ENCODE peak calls at places on chromosomes 3 and 15, in seven cellular contexts. S is HCT116, K is D721Med, G is pancreas, A is endothelial cell, J is mammary epithelial cell, I is astrocyte of the spinal cord. Q is an unnamed sample.

GRCh38 chr3:188842628-188843027 is 329.1 kb upstream of the TPRG1 start:
- DNase-seq in S (no peak), K (no peak), G (no peak), A (no peak), J (peak), I (no peak), Q (no peak)

GRCh38 chr3:11211531-11212300 is 57.4 kb downstream of the HRH1 start:
- DNase-seq in S (no peak), K (no peak), G (no peak), A (no peak), J (no peak), I (peak), Q (no peak)

GRCh38 chr3:25856902-25857518 is 67.1 kb downstream of the OXSM start:
- DNase-seq in S (peak), K (peak), G (no peak), A (no peak), J (peak), I (peak), Q (no peak)

GRCh38 chr3:111218615-111219014 is 147.0 kb downstream of the NECTIN3 start:
- DNase-seq in S (no peak), K (no peak), G (no peak), A (no peak), J (no peak), I (no peak), Q (no peak)

GRCh38 chr3:157132936-157133335 is 27.0 kb downstream of the CCNL1 start:
- DNase-seq in S (no peak), K (no peak), G (no peak), A (no peak), J (peak), I (no peak), Q (no peak)

GRCh38 chr3:113117511-113118302 is 93.7 kb upstream of the BOC start:
- DNase-seq in S (no peak), K (no peak), G (no peak), A (no peak), J (no peak), I (peak), Q (no peak)

GRCh38 chr3:61594144-61594977 is 33.0 kb downstream of the PTPRG start:
- DNase-seq in S (no peak), K (no peak), G (no peak), A (no peak), J (no peak), I (no peak), Q (no peak)

GRCh38 chr3:13564751-13565560 is 16.0 kb downstream of the FBLN2 start:
- DNase-seq in S (no peak), K (no peak), G (no peak), A (no peak), J (no peak), I (no peak), Q (no peak)

GRCh38 chr3:168341192-168341816 is 245.6 kb upstream of the GOLIM4 start:
- DNase-seq in S (no peak), K (no peak), G (no peak), A (no peak), J (no peak), I (peak), Q (no peak)

GRCh38 chr3:23055733-23056376 is 147.3 kb upstream of the UBE2E2 start:
- DNase-seq in S (no peak), K (no peak), G (no peak), A (no peak), J (peak), I (peak), Q (no peak)

GRCh38 chr3:98972155-98972554 is 70.7 kb upstream of the DCBLD2 start:
- DNase-seq in S (peak), K (no peak), G (no peak), A (no peak), J (peak), I (peak), Q (no peak)

GRCh38 chr3:133448478-133449122 is 48.7 kb downstream of the BFSP2 start:
- DNase-seq in S (no peak), K (no peak), G (no peak), A (no peak), J (no peak), I (no peak), Q (no peak)

GRCh38 chr3:37974121-37974927 is 16.3 kb upstream of the VILL start:
- DNase-seq in S (peak), K (no peak), G (peak), A (peak), J (peak), I (peak), Q (peak)

GRCh38 chr3:36403661-36404060 is 23.4 kb downstream of the STAC start:
- DNase-seq in S (no peak), K (no peak), G (no peak), A (no peak), J (peak), I (no peak), Q (no peak)

GRCh38 chr15:35979608-35980007 is 433.6 kb upstream of the DPH6 start:
- DNase-seq in S (no peak), K (no peak), G (no peak), A (no peak), J (no peak), I (no peak), Q (no peak)

GRCh38 chr3:4711680-4711992 is 218.5 kb downstream of the ITPR1 start:
- DNase-seq in S (no peak), K (no peak), G (no peak), A (no peak), J (no peak), I (peak), Q (no peak)

GRCh38 chr3:64343692-64344440 is 118.6 kb upstream of the PRICKLE2 start:
- DNase-seq in S (no peak), K (no peak), G (peak), A (no peak), J (peak), I (peak), Q (no peak)

GRCh38 chr3:126515066-126515706 is 2.4 kb downstream of the UROC1 start:
- DNase-seq in S (no peak), K (no peak), G (no peak), A (no peak), J (no peak), I (no peak), Q (no peak)

GRCh38 chr3:13307041-13307440 is 113.1 kb downstream of the NUP210 start:
- DNase-seq in S (no peak), K (no peak), G (no peak), A (no peak), J (no peak), I (no peak), Q (no peak)

GRCh38 chr3:124260206-124260915 is 268.4 kb upstream of the ROPN1 start:
- DNase-seq in S (no peak), K (no peak), G (no peak), A (no peak), J (peak), I (peak), Q (no peak)

GRCh38 chr3:129560931-129561594 is 18.1 kb downstream of the H1-8 start:
- DNase-seq in S (no peak), K (no peak), G (no peak), A (no peak), J (no peak), I (peak), Q (no peak)

GRCh38 chr3:155657161-155657560 is 87.7 kb downstream of the PLCH1 start:
- DNase-seq in S (no peak), K (no peak), G (no peak), A (no peak), J (no peak), I (no peak), Q (no peak)

GRCh38 chr3:114178770-114179368 is at the start of gene DRD3:
- DNase-seq in S (no peak), K (no peak), G (no peak), A (peak), J (peak), I (peak), Q (no peak)

GRCh38 chr3:45807645-45808540 is 11.6 kb upstream of the SLC6A20 start:
- DNase-seq in S (no peak), K (no peak), G (no peak), A (no peak), J (no peak), I (no peak), Q (no peak)

GRCh38 chr15:97077930-97078329 is 747.4 kb downstream of the NR2F2 start:
- DNase-seq in S (no peak), K (no peak), G (no peak), A (no peak), J (no peak), I (no peak), Q (no peak)
- TF ChIP-seq CTCF in S (no peak), K (no peak), G (no peak), A (no peak), J (no peak), I (no peak), Q (no peak)

DNA sequence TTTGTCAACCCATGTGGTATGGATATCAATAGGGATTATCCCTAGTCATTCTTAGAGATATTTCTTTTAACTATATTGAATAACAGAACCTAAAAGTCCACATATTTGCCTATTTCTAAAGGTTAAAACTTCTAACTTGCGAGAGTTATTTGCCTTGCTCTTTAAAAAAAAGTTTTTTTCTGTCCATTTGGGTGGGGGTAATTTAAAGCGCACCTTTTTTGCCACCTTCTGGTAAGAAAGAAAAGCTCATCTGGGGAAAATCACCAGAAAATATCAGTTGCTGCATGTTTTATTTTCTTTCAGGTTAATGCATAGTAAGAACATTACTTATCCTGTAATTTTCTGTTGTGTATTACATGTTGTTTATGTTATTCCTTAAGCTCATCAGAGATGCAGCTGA is 242.0 kb upstream of the GOLGA6L4 start:
- DNase-seq in S (no peak), K (no peak), G (no peak), A (no peak), J (no peak), I (no peak), Q (no peak)
- TF ChIP-seq CTCF in S (peak), K (no peak), G (peak), A (no peak), J (peak), I (no peak), Q (no peak)

GRCh38 chr3:154389861-154390260 is 40.1 kb downstream of the GPR149 start:
- DNase-seq in S (no peak), K (no peak), G (no peak), A (no peak), J (no peak), I (no peak), Q (no peak)
- TF ChIP-seq CTCF in S (no peak), K (no peak), G (no peak), A (no peak), J (no peak), I (no peak), Q (no peak)

GRCh38 chr15:51737538-51738305 is at the start of gene LYSMD2:
- DNase-seq in S (no peak), K (no peak), G (peak), A (peak), J (peak), I (peak), Q (peak)

GRCh38 chr15:51736069-51736468 is 1.4 kb downstream of the LYSMD2 start:
- DNase-seq in S (no peak), K (no peak), G (no peak), A (no peak), J (no peak), I (no peak), Q (no peak)

GRCh38 chr15:51735611-51736010 is 1.8 kb downstream of the LYSMD2 start:
- DNase-seq in S (no peak), K (no peak), G (no peak), A (no peak), J (no peak), I (no peak), Q (no peak)

GRCh38 chr15:51736646-51737537 is 563 bp downstream of the LYSMD2 start:
- DNase-seq in S (no peak), K (peak), G (peak), A (peak), J (no peak), I (no peak), Q (peak)

DNA sequence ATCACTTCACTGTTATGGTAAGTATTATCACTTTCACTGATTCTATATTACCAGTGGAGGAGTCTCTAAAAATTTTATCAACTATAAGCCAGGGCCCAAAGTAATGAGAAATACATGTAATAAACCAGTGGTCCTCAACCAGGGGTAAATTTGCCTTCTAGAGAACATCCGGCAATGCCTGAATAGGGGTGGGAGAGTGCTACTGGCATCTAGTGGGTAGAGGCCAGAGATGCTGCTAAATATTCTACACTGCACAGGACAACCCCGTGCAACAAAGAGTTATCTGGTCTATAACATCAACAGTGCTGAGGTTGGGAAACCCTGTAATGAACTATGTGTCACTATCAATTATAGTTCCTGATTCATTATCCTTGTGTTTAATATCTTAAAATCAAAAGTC is 2.2 kb downstream of the LYSMD2 start:
- DNase-seq in S (no peak), K (no peak), G (no peak), A (no peak), J (no peak), I (no peak), Q (no peak)
- TF ChIP-seq CTCF in S (peak), K (no peak), G (no peak), A (no peak), J (peak), I (no peak), Q (peak)

GRCh38 chr15:63502843-63503738 is 1.3 kb upstream of the USP3 start:
- DNase-seq in S (peak), K (no peak), G (peak), A (peak), J (no peak), I (peak), Q (peak)
- TF ChIP-seq CTCF in S (no peak), K (no peak), G (no peak), A (no peak), J (no peak), I (no peak), Q (no peak)

GRCh38 chr15:74780983-74781672 is 752 bp upstream of the CSK start:
- DNase-seq in S (no peak), K (no peak), G (no peak), A (no peak), J (peak), I (no peak), Q (no peak)
- TF ChIP-seq CTCF in S (no peak), K (no peak), G (no peak), A (no peak), J (no peak), I (no peak), Q (no peak)

GRCh38 chr3:190065204-190065603 is 55.5 kb downstream of the P3H2 start:
- DNase-seq in S (no peak), K (no peak), G (no peak), A (no peak), J (no peak), I (no peak), Q (no peak)
- TF ChIP-seq CTCF in S (no peak), K (no peak), G (no peak), A (no peak), J (no peak), I (no peak), Q (no peak)